ENCODE peak calls at places on chromosomes 13 and 19, in four cellular contexts. K, A, R and E are unnamed samples. For H3K27me3, the result is how much of the 10 kb centered on the place peaks cover.

GRCh38 chr19:8370176-8371010 is 6.4 kb downstream of the ANGPTL4 start:
- DNase-seq in A (no peak), K (peak), R (no peak), E (no peak)

GRCh38 chr19:4538601-4538954 is 1.3 kb downstream of the LRG1 start:
- DNase-seq in K (no peak), R (no peak), A (no peak), E (no peak)

GRCh38 chr13:32187651-32188050 is 127.5 kb downstream of the ZAR1L start:
- DNase-seq in R (no peak), K (no peak), A (no peak), E (no peak)

GRCh38 chr19:52922841-52923781 is at the start of gene ZNF888:
- DNase-seq in A (peak), R (peak), K (peak), E (peak)

GRCh38 chr13:27636624-27637288 is 15.1 kb downstream of the POLR1D start:
- DNase-seq in A (no peak), K (no peak), R (no peak), E (no peak)

GRCh38 chr13:73065665-73066350 is 7.0 kb downstream of the KLF5 start:
- DNase-seq in A (no peak), K (no peak), R (no peak), E (peak)

GRCh38 chr13:30681489-30682242 is 53.7 kb upstream of the ALOX5AP start:
- DNase-seq in K (no peak), R (no peak), A (no peak), E (no peak)

GRCh38 chr19:39247701-39248664 is 673 bp downstream of the IFNL4 start:
- DNase-seq in K (no peak), A (no peak), R (no peak), E (no peak)

GRCh38 chr19:29812080-29812880 is 489 bp downstream of the CCNE1 start:
- DNase-seq in R (peak), K (peak), A (peak), E (no peak)

GRCh38 chr13:36146513-36147276 is 15.5 kb upstream of the DCLK1 start:
- DNase-seq in K (no peak), R (no peak), A (no peak), E (no peak)

GRCh38 chr19:2554856-2555255 is 78.9 kb downstream of the GADD45B start:
- DNase-seq in A (no peak), K (no peak), R (no peak), E (no peak)

GRCh38 chr19:34120846-34121639 is 51.3 kb upstream of the LSM14A start:
- DNase-seq in R (peak), A (no peak), K (no peak), E (peak)

GRCh38 chr13:29474991-29475390 is 120.5 kb downstream of the SLC7A1 start:
- DNase-seq in R (no peak), A (no peak), K (no peak), E (peak)

GRCh38 chr19:3135961-3136683 is at the start of gene GNA15:
- DNase-seq in R (no peak), K (no peak), A (peak), E (peak)

GRCh38 chr13:59279024-59279423 is 884.7 kb downstream of the DIAPH3 start:
- DNase-seq in K (no peak), R (no peak), A (no peak), E (no peak)

GRCh38 chr13:41827507-41828213 is 133.2 kb downstream of the VWA8 start:
- DNase-seq in A (no peak), R (no peak), K (no peak), E (peak)

GRCh38 chr19:38543807-38544568 is 73.8 kb downstream of the MAP4K1 start:
- DNase-seq in R (no peak), K (peak), A (peak), E (peak)

GRCh38 chr19:33024398-33024797 is 40.3 kb downstream of the RHPN2 start:
- DNase-seq in R (no peak), A (no peak), K (no peak), E (no peak)

GRCh38 chr19:27986299-27986698 is 1226.7 kb downstream of the UQCRFS1 start:
- DNase-seq in A (no peak), R (no peak), K (no peak), E (no peak)

GRCh38 chr13:50921706-50922105 is 12.1 kb downstream of the RNASEH2B start:
- DNase-seq in K (no peak), A (no peak), R (no peak), E (no peak)

GRCh38 chr13:19984430-19985218 is 26.1 kb downstream of the ZMYM2 start:
- DNase-seq in R (no peak), A (no peak), K (no peak), E (peak)

GRCh38 chr19:44777715-44778347 is at the start of gene CBLC:
- DNase-seq in R (no peak), A (no peak), K (no peak), E (peak)

GRCh38 chr13:40283666-40284065 is 382.8 kb downstream of the FOXO1 start:
- DNase-seq in R (no peak), A (no peak), K (no peak), E (peak)

GRCh38 chr13:111846396-111847174 is 220.4 kb upstream of the SOX1 start:
- DNase-seq in K (no peak), R (no peak), A (no peak), E (no peak)

GRCh38 chr13:33817843-33818661 is at the start of gene RFC3:
- DNase-seq in A (peak), R (peak), K (peak), E (peak)

GRCh38 chr13:99864627-99864990 is 107.0 kb downstream of the ZIC5 start:
- DNase-seq in K (no peak), A (no peak), R (no peak), E (no peak)

GRCh38 chr13:113905018-113905417 is 41.1 kb upstream of the GAS6 start:
- DNase-seq in A (no peak), R (no peak), K (no peak), E (no peak)

GRCh38 chr13:99374994-99375805 is 68.0 kb upstream of the GPR183 start:
- DNase-seq in A (no peak), R (peak), K (no peak), E (no peak)

GRCh38 chr19:5484398-5485285 is 29.4 kb downstream of the ZNRF4 start:
- DNase-seq in K (no peak), R (no peak), A (no peak), E (no peak)

GRCh38 chr13:72180253-72180952 is 313.4 kb upstream of the DACH1 start:
- DNase-seq in A (no peak), K (no peak), R (no peak), E (peak)

GRCh38 chr19:12293771-12294307 is 844 bp downstream of the ZNF44 start:
- DNase-seq in R (peak), A (peak), K (peak), E (peak)

GRCh38 chr13:30906411-30906990 is 430 bp downstream of the MEDAG start:
- DNase-seq in A (peak), R (no peak), K (no peak), E (no peak)

GRCh38 chr13:76012091-76012721 is 376.1 kb downstream of the LMO7 start:
- DNase-seq in A (no peak), R (no peak), K (no peak), E (peak)

DNA sequence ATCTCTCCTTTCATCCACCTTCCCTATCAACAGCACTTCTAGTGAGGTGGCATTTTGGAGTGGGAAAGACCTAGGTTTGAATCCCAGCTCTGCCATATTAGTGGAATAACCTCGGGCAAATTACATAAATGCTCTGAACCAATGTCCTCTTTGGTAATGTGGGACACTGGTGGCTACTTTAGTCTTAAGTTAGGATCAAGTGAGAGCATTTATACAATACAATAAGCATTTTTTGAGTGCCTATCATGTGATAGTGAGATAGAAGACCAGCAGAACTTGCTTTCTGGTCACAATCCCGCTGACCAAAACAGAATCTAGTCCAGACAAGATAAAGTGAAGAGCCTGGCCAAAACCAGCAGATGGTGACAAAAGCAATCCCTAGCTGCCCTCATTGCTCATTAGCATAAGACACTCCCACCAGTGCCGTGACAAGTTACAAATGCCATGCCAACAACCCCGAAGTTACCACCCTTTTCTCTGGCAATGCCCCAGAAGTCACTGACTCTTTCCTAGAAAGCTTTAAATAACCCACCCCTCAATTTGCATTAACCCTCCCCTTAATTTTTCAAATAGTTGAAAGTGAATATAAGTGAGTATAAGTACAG is 28.8 kb upstream of the KPNA3 start:
- DNase-seq in R (no peak), K (no peak), A (no peak), E (peak)
- TF ChIP-seq CTCF in R (no peak), K (no peak), A (no peak), E (no peak)

DNA sequence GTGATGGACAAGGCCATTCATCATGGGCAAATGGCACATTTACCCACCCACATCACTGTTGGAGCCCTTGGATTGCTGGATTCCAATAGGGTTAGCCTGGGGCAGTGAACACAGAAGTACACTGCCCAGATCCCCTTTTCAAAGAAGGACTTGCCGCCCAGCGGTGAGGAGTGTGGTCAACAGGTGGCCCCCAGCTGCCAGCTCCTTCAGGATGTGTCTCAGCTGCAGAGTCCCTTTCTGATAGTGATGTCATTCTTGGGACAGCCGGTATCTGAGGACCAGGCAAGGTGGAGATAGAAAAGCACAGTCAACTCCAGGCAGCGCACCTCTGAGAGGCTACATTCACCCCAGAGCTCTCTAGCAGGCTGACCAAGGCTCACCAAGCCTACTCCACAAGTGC is 16.9 kb downstream of the ERICH6B start:
- DNase-seq in A (no peak), R (no peak), K (no peak), E (no peak)
- H3K27me3 ChIP-seq in A (under half), R (under half), K (under half), E (under half)

DNA sequence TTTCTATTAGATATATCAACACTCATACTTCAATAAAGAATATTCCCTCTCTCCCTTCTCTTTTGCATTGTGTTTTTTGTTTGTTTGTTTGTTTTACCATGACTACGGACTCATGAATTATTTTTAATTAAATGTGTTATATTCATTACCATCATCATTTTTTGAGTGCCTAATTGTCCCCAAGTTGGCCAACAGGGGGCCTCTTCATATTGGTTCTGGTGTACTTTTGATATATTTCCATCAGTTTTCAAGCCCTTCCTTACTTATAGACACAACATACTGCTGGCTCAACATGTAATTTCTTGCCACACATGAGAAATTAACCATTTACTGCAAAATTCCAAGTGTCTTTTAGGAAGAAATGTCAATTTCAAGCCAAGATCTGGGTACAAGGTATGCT is 54.5 kb upstream of the GPC6 start:
- DNase-seq in K (no peak), A (no peak), R (no peak), E (no peak)
- TF ChIP-seq CTCF in K (no peak), A (no peak), R (no peak), E (no peak)

DNA sequence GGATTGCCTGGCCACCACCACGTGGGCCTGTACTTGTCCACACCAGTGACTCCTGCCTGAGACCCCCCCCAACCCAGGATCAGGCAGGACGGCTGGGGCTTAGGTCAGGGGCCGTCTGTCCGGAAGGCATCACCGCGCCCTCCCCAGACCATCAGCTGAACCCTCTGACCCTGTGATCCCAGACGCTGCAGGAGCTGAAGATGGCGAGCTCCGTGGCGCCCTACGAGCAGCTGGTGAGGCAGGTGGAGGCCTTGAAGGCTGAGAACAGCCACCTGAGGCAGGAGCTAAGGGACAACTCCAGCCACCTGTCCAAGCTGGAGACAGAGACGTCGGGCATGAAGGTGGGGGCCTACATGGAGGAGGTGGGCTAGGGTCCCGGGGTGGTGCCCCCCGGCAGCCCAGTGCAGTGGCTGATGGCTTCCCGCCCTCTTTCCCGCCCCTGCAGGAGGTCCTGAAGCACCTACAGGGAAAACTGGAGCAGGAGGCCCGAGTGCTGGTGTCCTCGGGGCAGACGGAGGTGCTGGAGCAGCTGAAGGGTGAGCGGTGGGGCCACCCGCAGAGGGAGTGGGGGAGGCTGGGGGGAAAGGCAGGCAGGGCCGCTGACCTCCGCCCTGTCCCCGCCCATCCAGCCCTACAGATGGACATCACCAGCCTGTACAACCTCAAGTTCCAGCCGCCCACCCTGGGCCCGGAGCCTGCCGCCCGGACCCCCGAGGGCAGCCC is 3.0 kb downstream of the APC2 start:
- DNase-seq in K (peak), A (no peak), R (no peak), E (no peak)
- H3K27me3 ChIP-seq in K (under half), A (half or more), R (half or more), E (under half)

GRCh38 chr19:50794778-50795664 is 4.8 kb downstream of the ACP4 start:
- DNase-seq in K (no peak), A (no peak), R (no peak), E (no peak)
- TF ChIP-seq CTCF in K (no peak), A (no peak), R (no peak), E (peak)

GRCh38 chr19:55076321-55076720 is 652 bp downstream of the EPS8L1 start:
- DNase-seq in A (no peak), K (no peak), R (no peak), E (no peak)
- H3K27me3 ChIP-seq in A (under half), K (under half), R (under half), E (under half)

GRCh38 chr19:16184665-16185122 is 516 bp upstream of the FAM32A start:
- DNase-seq in R (no peak), A (no peak), K (no peak), E (no peak)

GRCh38 chr19:16180611-16181010 is 4.6 kb upstream of the FAM32A start:
- DNase-seq in R (no peak), A (no peak), K (no peak), E (peak)

GRCh38 chr19:16188521-16188920 is 3.3 kb downstream of the FAM32A start:
- DNase-seq in R (no peak), A (no peak), K (no peak), E (no peak)

GRCh38 chr19:16185925-16186234 is 670 bp downstream of the FAM32A start:
- DNase-seq in K (no peak), A (no peak), R (no peak), E (no peak)

DNA sequence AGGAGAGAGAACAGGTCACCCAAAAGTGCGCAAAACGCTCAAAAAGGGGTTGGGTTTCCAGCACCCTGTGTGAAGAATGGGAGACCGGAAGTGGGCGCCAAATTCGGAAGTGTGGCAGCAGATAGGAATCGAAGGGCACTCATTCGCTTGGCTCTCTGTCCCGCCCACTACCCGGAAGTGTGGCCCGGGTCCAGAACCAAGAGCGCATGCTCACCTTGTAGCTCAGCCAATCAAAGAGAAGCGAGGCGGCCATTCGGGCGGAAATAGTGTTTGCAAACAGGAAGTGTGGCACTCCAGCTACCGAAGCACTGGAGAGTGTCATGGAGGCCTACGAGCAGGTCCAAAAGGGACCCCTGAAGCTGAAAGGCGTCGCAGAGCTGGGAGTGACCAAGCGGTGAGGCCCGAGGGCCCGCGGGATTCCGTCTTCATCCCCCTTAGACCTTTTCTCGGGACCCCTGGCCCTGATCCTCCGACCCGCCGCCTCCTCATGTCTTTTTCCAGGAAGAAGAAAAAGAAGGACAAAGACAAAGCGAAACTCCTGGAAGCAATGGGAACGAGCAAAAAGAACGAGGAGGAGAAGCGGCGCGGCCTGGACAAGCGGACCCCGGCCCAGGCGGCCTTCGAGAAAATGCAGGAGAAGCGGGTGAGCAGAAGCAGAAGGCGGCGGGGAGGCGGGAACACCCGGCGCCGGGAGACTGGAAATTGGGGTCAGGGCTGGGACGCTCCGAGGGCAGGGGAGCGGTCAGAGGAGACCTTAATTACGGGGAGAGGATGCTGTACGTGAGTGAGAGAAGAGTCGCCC is at the start of gene FAM32A:
- DNase-seq in K (peak), R (peak), A (peak), E (peak)
- TF ChIP-seq CTCF in K (peak), R (no peak), A (no peak), E (peak)

DNA sequence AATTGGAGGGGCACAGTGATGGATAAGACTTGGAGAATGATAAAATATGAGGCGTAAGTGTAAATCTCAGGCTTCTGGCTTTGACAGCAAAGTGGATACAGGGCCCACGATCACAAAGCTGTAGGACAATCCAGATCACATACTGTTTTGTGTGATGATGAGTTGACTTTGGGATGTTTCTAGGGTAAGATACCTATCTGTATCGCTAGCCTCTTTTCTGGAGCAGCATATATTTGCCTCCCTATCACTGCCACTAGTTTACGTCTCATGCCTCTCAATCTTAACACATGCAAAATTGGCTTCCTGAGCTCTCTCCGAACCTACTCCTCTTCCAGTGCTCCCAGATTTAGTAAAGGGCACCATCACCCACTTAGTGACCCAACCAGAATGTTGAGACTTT is 571.1 kb upstream of the MIR17HG start:
- DNase-seq in K (no peak), R (no peak), A (no peak), E (no peak)
- H3K27me3 ChIP-seq in K (under half), R (under half), A (under half), E (under half)

GRCh38 chr13:95354156-95354555 is 52.9 kb upstream of the ABCC4 start:
- DNase-seq in A (no peak), R (no peak), K (no peak), E (no peak)
- TF ChIP-seq CTCF in A (no peak), R (no peak), K (no peak), E (no peak)